ENCODE peak calls at places on chromosome 12, in four cellular contexts. One of them, this sample, is unnamed. For H3K4me1, the result is how much of the 10 kb centered on the place peaks cover.

GRCh38 chr12:29242921-29243431 is 93.9 kb downstream of the FAR2 start:
- DNase-seq in aorta: peak
- DNase-seq in HCT116: no peak
- DNase-seq in A549: no peak
- DNase-seq in this sample: no peak

GRCh38 chr12:63948211-63948610 is 103.7 kb downstream of the SRGAP1 start:
- DNase-seq in A549: no peak
- DNase-seq in HCT116: no peak
- DNase-seq in aorta: no peak
- DNase-seq in this sample: no peak

GRCh38 chr12:112005419-112006395 is 7.3 kb downstream of the TMEM116 start:
- DNase-seq in HCT116: peak
- DNase-seq in aorta: no peak
- DNase-seq in A549: peak
- DNase-seq in this sample: no peak

GRCh38 chr12:40446385-40446784 is 221.6 kb downstream of the LRRK2 start:
- DNase-seq in A549: peak
- DNase-seq in HCT116: peak
- DNase-seq in aorta: no peak
- DNase-seq in this sample: no peak

GRCh38 chr12:129363041-129363440 is 509.8 kb downstream of the GLT1D1 start:
- DNase-seq in A549: no peak
- DNase-seq in aorta: no peak
- DNase-seq in HCT116: no peak
- DNase-seq in this sample: no peak

GRCh38 chr12:18262514-18262913 is 1.2 kb downstream of the PIK3C2G start:
- DNase-seq in aorta: no peak
- DNase-seq in A549: no peak
- DNase-seq in HCT116: no peak
- DNase-seq in this sample: no peak

GRCh38 chr12:90546511-90546910 is 408.5 kb downstream of the CCER1 start:
- DNase-seq in HCT116: no peak
- DNase-seq in A549: no peak
- DNase-seq in aorta: no peak
- DNase-seq in this sample: no peak

GRCh38 chr12:12017135-12017581 is 53.6 kb upstream of the BCL2L14 start:
- DNase-seq in A549: no peak
- DNase-seq in aorta: no peak
- DNase-seq in HCT116: no peak
- DNase-seq in this sample: no peak

GRCh38 chr12:118371354-118372282 is 1.1 kb downstream of the TAOK3 start:
- DNase-seq in aorta: peak
- DNase-seq in HCT116: no peak
- DNase-seq in A549: peak
- DNase-seq in this sample: no peak

GRCh38 chr12:119988440-119988787 is 622 bp upstream of the BICDL1 start:
- DNase-seq in aorta: no peak
- DNase-seq in A549: no peak
- DNase-seq in HCT116: no peak
- DNase-seq in this sample: no peak

GRCh38 chr12:98503343-98503592 is 12.1 kb upstream of the TMPO start:
- DNase-seq in HCT116: peak
- DNase-seq in aorta: peak
- DNase-seq in A549: peak
- DNase-seq in this sample: peak

GRCh38 chr12:63937381-63938168 is 93.1 kb downstream of the SRGAP1 start:
- DNase-seq in A549: no peak
- DNase-seq in HCT116: no peak
- DNase-seq in aorta: no peak
- DNase-seq in this sample: no peak

GRCh38 chr12:11877869-11878780 is 192.6 kb upstream of the BCL2L14 start:
- DNase-seq in HCT116: no peak
- DNase-seq in aorta: peak
- DNase-seq in A549: peak
- DNase-seq in this sample: no peak

GRCh38 chr12:65122661-65123060 is 1.6 kb upstream of the WIF1 start:
- DNase-seq in aorta: no peak
- DNase-seq in A549: no peak
- DNase-seq in HCT116: no peak
- DNase-seq in this sample: no peak

GRCh38 chr12:41621288-41621687 is 433.2 kb downstream of the PDZRN4 start:
- DNase-seq in aorta: no peak
- DNase-seq in HCT116: no peak
- DNase-seq in A549: no peak
- DNase-seq in this sample: no peak

GRCh38 chr12:23585156-23585781 is 364.2 kb downstream of the SOX5 start:
- DNase-seq in HCT116: no peak
- DNase-seq in A549: no peak
- DNase-seq in aorta: no peak
- DNase-seq in this sample: no peak
- H3K27ac ChIP-seq in HCT116: no peak
- H3K27ac ChIP-seq in A549: no peak
- H3K27ac ChIP-seq in aorta: no peak
- H3K27ac ChIP-seq in this sample: no peak

GRCh38 chr12:9763025-9763424 is 2.3 kb upstream of the CD69 start:
- DNase-seq in A549: no peak
- DNase-seq in aorta: no peak
- DNase-seq in HCT116: no peak
- DNase-seq in this sample: no peak
- H3K4me1 ChIP-seq in A549: under half
- H3K4me1 ChIP-seq in aorta: under half
- H3K4me1 ChIP-seq in HCT116: under half
- H3K4me1 ChIP-seq in this sample: under half

GRCh38 chr12:70719672-70720420 is 82.6 kb upstream of the PTPRB start:
- DNase-seq in aorta: peak
- DNase-seq in HCT116: no peak
- DNase-seq in A549: peak
- DNase-seq in this sample: peak

GRCh38 chr12:70722584-70723343 is 85.5 kb upstream of the PTPRB start:
- DNase-seq in HCT116: no peak
- DNase-seq in aorta: no peak
- DNase-seq in A549: no peak
- DNase-seq in this sample: no peak

GRCh38 chr12:70724444-70724843 is 87.2 kb upstream of the PTPRB start:
- DNase-seq in aorta: no peak
- DNase-seq in A549: peak
- DNase-seq in HCT116: peak
- DNase-seq in this sample: no peak

GRCh38 chr12:70721216-70721615 is 84.0 kb upstream of the PTPRB start:
- DNase-seq in HCT116: no peak
- DNase-seq in A549: no peak
- DNase-seq in aorta: no peak
- DNase-seq in this sample: no peak

GRCh38 chr12:70721958-70722357 is 84.7 kb upstream of the PTPRB start:
- DNase-seq in A549: no peak
- DNase-seq in aorta: no peak
- DNase-seq in HCT116: no peak
- DNase-seq in this sample: no peak
- H3K27ac ChIP-seq in A549: no peak
- H3K27ac ChIP-seq in aorta: no peak
- H3K27ac ChIP-seq in HCT116: no peak
- H3K27ac ChIP-seq in this sample: no peak

DNA sequence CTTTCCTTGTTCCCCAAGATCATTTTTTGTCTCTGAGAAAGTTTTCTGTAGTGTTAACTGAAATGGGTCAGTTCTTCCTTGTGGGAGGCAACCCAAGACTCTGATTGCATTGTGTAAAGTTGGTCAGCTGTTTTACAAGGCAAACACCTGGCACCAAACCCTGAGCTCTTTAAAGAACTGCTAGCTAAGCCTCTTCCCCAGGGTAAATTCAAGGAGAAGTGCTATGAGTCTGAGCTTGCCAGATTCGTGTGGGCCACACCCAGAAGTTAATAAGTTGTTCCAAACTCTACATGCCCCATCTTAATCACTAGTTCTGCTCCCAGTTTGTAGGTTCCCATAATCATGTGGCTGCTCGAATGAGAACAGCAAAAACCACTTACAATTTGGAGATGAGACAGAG is 214.5 kb downstream of the BTG1 start:
- DNase-seq in aorta: no peak
- DNase-seq in A549: peak
- DNase-seq in HCT116: no peak
- DNase-seq in this sample: no peak
- H3K4me1 ChIP-seq in aorta: under half
- H3K4me1 ChIP-seq in A549: under half
- H3K4me1 ChIP-seq in HCT116: under half
- H3K4me1 ChIP-seq in this sample: under half

DNA sequence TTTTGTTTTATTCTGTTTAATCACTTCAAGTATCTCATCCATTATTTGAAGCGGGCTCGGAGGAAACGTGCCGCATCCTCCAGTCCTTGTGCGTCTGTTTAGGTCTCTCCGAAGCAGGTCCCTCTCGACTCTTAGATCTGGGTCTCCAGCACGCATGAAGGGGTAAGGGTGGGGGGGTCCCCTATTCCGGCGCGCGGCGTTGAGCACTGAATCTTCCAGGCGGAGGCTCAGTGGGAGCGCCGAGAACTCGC is 311 bp upstream of the LGR5 start:
- DNase-seq in aorta: no peak
- DNase-seq in HCT116: no peak
- DNase-seq in A549: no peak
- DNase-seq in this sample: no peak
- H3K27ac ChIP-seq in aorta: no peak
- H3K27ac ChIP-seq in HCT116: no peak
- H3K27ac ChIP-seq in A549: no peak
- H3K27ac ChIP-seq in this sample: no peak

DNA sequence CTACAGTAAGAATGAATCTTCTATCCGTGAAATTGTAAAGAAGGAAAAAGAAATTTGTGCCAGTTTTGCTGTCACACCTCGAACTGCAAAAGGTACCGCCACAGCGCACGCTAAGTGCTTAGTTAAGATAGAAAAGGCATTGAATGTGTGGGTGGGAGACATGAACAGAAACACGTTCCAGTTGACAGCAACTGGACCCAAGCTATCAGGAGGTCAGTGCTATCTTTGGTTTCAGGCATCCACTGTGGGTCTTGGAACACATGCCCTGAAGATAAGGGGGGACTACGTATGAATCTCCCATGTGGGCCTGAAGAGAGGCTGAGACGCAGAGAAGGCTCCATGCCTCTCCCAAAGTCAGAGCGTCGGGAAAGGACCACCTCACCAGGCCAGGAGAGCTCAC is 9.8 kb downstream of the IFFO1 start:
- DNase-seq in A549: no peak
- DNase-seq in HCT116: no peak
- DNase-seq in aorta: no peak
- DNase-seq in this sample: no peak
- H3K4me1 ChIP-seq in A549: under half
- H3K4me1 ChIP-seq in HCT116: under half
- H3K4me1 ChIP-seq in aorta: under half
- H3K4me1 ChIP-seq in this sample: under half

DNA sequence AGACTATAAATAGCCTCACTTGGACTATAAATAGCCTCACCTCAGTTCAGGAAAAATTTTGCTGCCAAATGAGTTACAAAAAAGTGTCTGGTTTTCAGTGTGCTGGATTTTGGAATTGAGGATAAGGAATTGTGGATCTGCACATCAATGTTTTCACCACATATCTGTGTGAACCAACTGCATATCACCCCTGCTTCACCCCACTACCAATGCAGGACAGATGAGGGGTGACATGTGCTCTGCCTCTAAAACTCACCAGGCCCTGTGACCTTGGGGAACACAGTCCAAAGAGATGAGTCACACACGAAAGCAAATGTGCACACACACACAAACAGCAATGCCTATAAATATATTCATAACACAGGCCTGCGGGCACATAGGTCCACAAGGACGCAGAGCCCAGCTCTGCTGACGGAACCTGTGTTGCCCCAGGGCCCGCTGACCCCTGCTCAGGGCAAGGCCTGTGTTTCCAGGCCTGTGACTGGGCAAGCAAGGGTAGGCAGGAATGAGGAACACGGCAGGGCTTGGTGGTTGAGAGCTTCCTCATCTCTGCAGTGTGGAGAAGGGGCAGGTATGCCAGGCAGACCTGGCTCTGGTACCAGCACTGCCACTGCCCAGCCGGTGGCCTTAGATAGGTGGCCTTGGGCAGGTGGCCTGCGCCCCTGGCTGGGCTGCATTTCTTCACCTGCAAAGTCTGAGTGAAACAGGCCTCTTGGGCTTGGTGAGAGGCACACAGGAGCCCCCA is 82.4 kb downstream of the ARL6IP4 start:
- DNase-seq in aorta: peak
- DNase-seq in A549: peak
- DNase-seq in HCT116: peak
- DNase-seq in this sample: no peak
- H3K27ac ChIP-seq in aorta: peak
- H3K27ac ChIP-seq in A549: peak
- H3K27ac ChIP-seq in HCT116: peak
- H3K27ac ChIP-seq in this sample: no peak

GRCh38 chr12:99954724-99955123 is 30.0 kb downstream of the ANKS1B start:
- DNase-seq in aorta: no peak
- DNase-seq in HCT116: no peak
- DNase-seq in A549: no peak
- DNase-seq in this sample: no peak
- H3K4me1 ChIP-seq in aorta: under half
- H3K4me1 ChIP-seq in HCT116: under half
- H3K4me1 ChIP-seq in A549: under half
- H3K4me1 ChIP-seq in this sample: under half

This sample was measured in CD8-positive, alpha-beta T cell.